ENCODE peak calls at places on chromosome 4, in seven cellular contexts. H is T-cell, R is mucosa of gallbladder, J is uterus, U is GM20000, Z is fibroblast of lung, G is GM12865. I is an unnamed sample.

GRCh38 chr4:104938624-104939023 is 208.1 kb upstream of the TET2 start:
- DNase-seq in Z (no peak), H (no peak), G (peak), R (no peak), U (no peak), J (no peak), I (no peak)

GRCh38 chr4:145909331-145909730 is 29.3 kb downstream of the ZNF827 start:
- DNase-seq in Z (no peak), U (no peak), R (peak), H (no peak), G (no peak), J (peak), I (peak)

GRCh38 chr4:53706422-53707032 is 115.2 kb upstream of the LNX1 start:
- DNase-seq in G (peak), H (no peak), U (peak), R (peak), J (peak), Z (peak), I (no peak)

GRCh38 chr4:175542787-175543186 is 269.3 kb downstream of the GPM6A start:
- DNase-seq in G (no peak), R (no peak), Z (peak), H (no peak), J (no peak), U (no peak), I (no peak)

GRCh38 chr4:158080354-158080753 is 92.5 kb downstream of the GASK1B start:
- DNase-seq in R (no peak), U (no peak), Z (no peak), H (no peak), G (no peak), J (peak), I (no peak)

GRCh38 chr4:131304686-131305085 is 1844.4 kb upstream of the PCDH10 start:
- DNase-seq in G (no peak), J (no peak), R (no peak), Z (no peak), H (no peak), U (no peak), I (no peak)

GRCh38 chr4:39514888-39515401 is 12.3 kb downstream of the UGDH start:
- DNase-seq in H (no peak), R (peak), Z (peak), G (no peak), U (no peak), J (no peak), I (peak)

GRCh38 chr4:57156242-57156990 is 46.2 kb upstream of the IGFBP7 start:
- DNase-seq in Z (no peak), R (no peak), U (no peak), H (no peak), G (no peak), J (no peak), I (no peak)

GRCh38 chr4:2935762-2936743 is 27.2 kb downstream of the NOP14 start:
- DNase-seq in R (no peak), U (peak), J (no peak), G (peak), H (peak), Z (no peak), I (peak)

I was measured in upper lobe of right lung.